ENCODE peak calls at places on chromosomes 1 and 21, in eight cellular contexts. J is SJSA1, G is fibroblast of lung, W is tibial nerve, T is pancreas, Y is neural progenitor cell, H is left ventricle myocardium inferior, E is breast epithelium. O is an unnamed sample.
A peak's percentile ranks its signal among the peaks of the same experiment; 100 is the strongest.

GRCh38 chr1:59485949-59486348 is 189.1 kb downstream of the FGGY start:
- DNase-seq in G (no peak), W (no peak), H (no peak), T (no peak), Y (no peak), J (no peak), E (no peak), O (no peak)

GRCh38 chr1:156860639-156861423 is at the start of gene NTRK1:
- DNase-seq in W (no peak), Y (peak; percentile 83), G (peak; percentile 30), T (peak; percentile 16), J (no peak), H (peak; percentile 31), E (no peak), O (no peak)

GRCh38 chr1:154719586-154720327 is 111.8 kb upstream of the ADAR start:
- DNase-seq in J (no peak), E (no peak), T (no peak), Y (peak; percentile 24), H (no peak), G (no peak), W (no peak), O (no peak)

GRCh38 chr1:205229399-205229861 is 1.7 kb downstream of the TMCC2 start:
- DNase-seq in T (peak; percentile 74), Y (peak; percentile 82), E (peak; percentile 33), G (peak; percentile 53), H (no peak), J (peak; percentile 9), W (no peak), O (peak; percentile 82)

GRCh38 chr21:45836694-45837670 is 144.6 kb upstream of the COL6A1 start:
- DNase-seq in G (no peak), Y (peak; percentile 25), W (no peak), H (no peak), E (no peak), J (no peak), T (no peak), O (no peak)

GRCh38 chr1:10888289-10888688 is 91.8 kb upstream of the CASZ1 start:
- DNase-seq in Y (no peak), E (no peak), G (no peak), J (no peak), T (no peak), W (no peak), H (no peak), O (no peak)

GRCh38 chr1:106961671-106962070 is 94.8 kb upstream of the PRMT6 start:
- DNase-seq in H (no peak), J (no peak), Y (no peak), T (no peak), E (no peak), W (no peak), G (no peak), O (no peak)

GRCh38 chr1:43305926-43306687 is 5.3 kb downstream of the TIE1 start:
- DNase-seq in W (no peak), E (no peak), H (no peak), T (no peak), Y (no peak), J (no peak), G (no peak), O (no peak)

GRCh38 chr1:77126309-77126708 is 92.9 kb downstream of the PIGK start:
- DNase-seq in T (no peak), E (no peak), W (no peak), J (peak; percentile 32), H (no peak), G (peak; percentile 67), Y (peak; percentile 78), O (no peak)

GRCh38 chr1:244854865-244855578 is 9.3 kb downstream of the HNRNPU start:
- DNase-seq in G (no peak), H (no peak), Y (no peak), T (no peak), E (no peak), J (no peak), W (no peak), O (no peak)

GRCh38 chr1:171222961-171223360 is 25.3 kb upstream of the FMO1 start:
- DNase-seq in W (no peak), E (no peak), Y (no peak), T (no peak), G (peak; percentile 14), H (peak; percentile 35), J (no peak), O (no peak)

GRCh38 chr1:205563927-205564441 is 59.5 kb downstream of the CDK18 start:
- DNase-seq in E (peak; percentile 78), H (no peak), Y (no peak), T (no peak), W (no peak), J (no peak), G (no peak), O (peak; percentile 51)

GRCh38 chr21:14076143-14076806 is 134.5 kb downstream of the LIPI start:
- DNase-seq in T (no peak), Y (no peak), W (no peak), J (peak; percentile 52), E (no peak), G (no peak), H (no peak), O (no peak)

GRCh38 chr21:41217656-41218380 is 49.9 kb downstream of the BACE2 start:
- DNase-seq in Y (peak; percentile 32), J (no peak), H (peak; percentile 64), T (no peak), W (no peak), G (peak; percentile 87), E (no peak), O (no peak)

GRCh38 chr1:150210741-150211140 is 25.2 kb downstream of the ANP32E start:
- DNase-seq in H (no peak), Y (no peak), J (no peak), T (no peak), G (no peak), W (no peak), E (no peak), O (no peak)

GRCh38 chr1:227170361-227171166 is 147.7 kb downstream of the CDC42BPA start:
- DNase-seq in E (no peak), H (no peak), W (no peak), G (peak; percentile 64), J (no peak), T (no peak), Y (no peak), O (no peak)

GRCh38 chr21:26091480-26092018 is 79.0 kb downstream of the APP start:
- DNase-seq in G (no peak), Y (no peak), H (no peak), T (no peak), J (no peak), E (no peak), W (no peak), O (no peak)

GRCh38 chr1:59101518-59101917 is 195.4 kb upstream of the FGGY start:
- DNase-seq in T (no peak), E (no peak), G (no peak), H (no peak), J (no peak), Y (no peak), W (no peak), O (no peak)

GRCh38 chr1:30662291-30662840 is 61.0 kb downstream of the MATN1 start:
- DNase-seq in T (no peak), H (no peak), J (no peak), Y (no peak), G (no peak), E (no peak), W (no peak), O (no peak)

GRCh38 chr1:46152021-46152420 is 19.6 kb upstream of the PIK3R3 start:
- DNase-seq in Y (no peak), W (no peak), H (no peak), T (no peak), G (peak; percentile 93), E (no peak), J (no peak), O (no peak)

GRCh38 chr1:43038232-43038929 is 79.7 kb upstream of the SLC2A1 start:
- DNase-seq in W (no peak), Y (no peak), G (no peak), H (no peak), E (no peak), T (no peak), J (no peak), O (no peak)

GRCh38 chr1:202987922-202988583 is 19.1 kb upstream of the TMEM183A start:
- DNase-seq in H (no peak), G (no peak), W (no peak), E (no peak), T (no peak), J (no peak), Y (no peak), O (no peak)
- H3K4me3 ChIP-seq in H (no peak overlapping the region), G (no peak overlapping the region), W (no peak overlapping the region), E (no peak overlapping the region), T (no peak overlapping the region), J (no peak overlapping the region), Y (no peak overlapping the region), O (no peak overlapping the region)

DNA sequence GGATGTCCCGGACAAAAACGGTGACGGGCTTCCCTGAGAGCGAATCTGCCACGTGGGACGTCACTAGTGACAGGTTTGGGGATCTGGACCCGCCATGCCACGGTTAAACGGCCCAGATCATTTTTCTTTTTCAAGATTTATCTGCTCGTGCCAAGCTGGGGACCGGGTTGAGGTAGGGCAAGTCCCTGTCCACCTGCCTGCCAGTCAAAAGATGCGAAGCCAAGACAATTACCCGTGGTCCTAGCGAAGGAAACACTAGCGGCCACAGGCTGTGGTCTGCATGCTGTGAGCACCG is 904 bp upstream of the BATF3 start:
- DNase-seq in T (peak; percentile 13), W (no peak), H (no peak), E (no peak), J (no peak), G (no peak), Y (no peak), O (peak; percentile 37)
- H3K27ac ChIP-seq in T (no peak overlapping the region), W (peak overlapping the region; percentile 50), H (peak overlapping the region; percentile 88), E (peak overlapping the region; percentile 91), J (no peak overlapping the region), G (peak overlapping the region; percentile 61), Y (no peak overlapping the region), O (peak overlapping the region; percentile 75)

DNA sequence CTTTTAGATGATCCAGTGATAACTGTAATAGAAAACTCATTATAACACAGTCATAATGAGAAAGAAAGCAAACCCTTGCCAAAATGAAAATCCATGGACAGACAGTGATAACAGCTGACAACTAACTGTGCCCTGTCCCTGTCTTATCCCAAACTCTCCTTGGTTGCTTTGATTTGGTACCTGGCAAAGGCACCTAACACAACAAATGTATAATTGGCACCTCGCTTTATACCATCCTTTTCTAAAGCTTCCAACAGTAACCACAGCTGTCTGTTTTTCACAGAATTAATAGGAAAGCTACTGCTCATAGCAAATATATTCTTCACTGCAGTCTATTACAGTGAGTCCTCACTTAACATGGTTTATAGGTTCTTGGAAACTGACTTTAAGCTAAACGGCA is 118.4 kb upstream of the KRTAP19-8 start:
- DNase-seq in W (no peak), J (no peak), T (no peak), Y (no peak), E (no peak), G (no peak), H (no peak), O (no peak)
- H3K4me3 ChIP-seq in W (no peak overlapping the region), J (no peak overlapping the region), T (no peak overlapping the region), Y (no peak overlapping the region), E (no peak overlapping the region), G (no peak overlapping the region), H (no peak overlapping the region), O (no peak overlapping the region)

GRCh38 chr1:234701737-234702341 is 91.9 kb upstream of the IRF2BP2 start:
- DNase-seq in E (no peak), G (no peak), H (peak; percentile 37), T (no peak), J (no peak), W (no peak), Y (no peak), O (no peak)
- H3K27ac ChIP-seq in E (peak overlapping the region; percentile 70), G (no peak overlapping the region), H (peak overlapping the region; percentile 62), T (no peak overlapping the region), J (no peak overlapping the region), W (no peak overlapping the region), Y (no peak overlapping the region), O (no peak overlapping the region)

GRCh38 chr1:196609114-196609737 is 986 bp upstream of the KCNT2 start:
- DNase-seq in E (no peak), Y (peak; percentile 75), W (no peak), J (no peak), T (no peak), H (no peak), G (no peak), O (no peak)
- H3K4me3 ChIP-seq in E (peak overlapping the region; percentile 53), Y (peak overlapping the region; percentile 91), W (peak overlapping the region; percentile 64), J (peak overlapping the region; percentile 38), T (peak overlapping the region; percentile 34), H (peak overlapping the region; percentile 65), G (peak overlapping the region; percentile 98), O (peak overlapping the region; percentile 54)